ENCODE peak calls at places on chromosomes 3 and 15, in six cellular contexts. Z is neuronal stem cell; Q is NCI-H1694 treated with DMSO at 0.1 percent for 48 hours; Y is dermis blood vessel endothelial cell; H is T-helper 1 cell; J is stimulated activated CD4-positive, alpha-beta T cell treated with anti-CD3 and anti-CD28 coated beads, TNF-alpha, amount 100 ng/mL, for 1 hour. L is an unnamed sample.

GRCh38 chr3:134338516-134339261 is 35.6 kb downstream of the AMOTL2 start:
- DNase-seq in Z (no peak), Q (no peak), Y (no peak), H (no peak), J (no peak), L (no peak)

GRCh38 chr15:35495075-35495474 is 50.9 kb downstream of the DPH6 start:
- DNase-seq in Z (no peak), Q (no peak), Y (no peak), H (no peak), J (no peak), L (no peak)

GRCh38 chr3:194255252-194256039 is 95.7 kb downstream of the CPN2 start:
- DNase-seq in Z (no peak), Q (no peak), Y (peak), H (no peak), J (no peak), L (peak)

GRCh38 chr3:170703121-170703588 is 117.3 kb upstream of the SLC7A14 start:
- DNase-seq in Z (no peak), Q (no peak), Y (peak), H (no peak), J (no peak), L (no peak)

GRCh38 chr3:134341391-134341790 is 32.9 kb downstream of the AMOTL2 start:
- DNase-seq in Z (no peak), Q (no peak), Y (no peak), H (no peak), J (no peak), L (no peak)

GRCh38 chr15:96334705-96335428 is 4.4 kb downstream of the NR2F2 start:
- DNase-seq in Z (no peak), Q (no peak), Y (peak), H (no peak), J (no peak), L (no peak)

GRCh38 chr15:66097151-66098018 is 156.2 kb downstream of the MEGF11 start:
- DNase-seq in Z (no peak), Q (peak), Y (no peak), H (no peak), J (no peak), L (no peak)

GRCh38 chr3:42780892-42781700 is 8.0 kb upstream of the CCDC13 start:
- DNase-seq in Z (peak), Q (peak), Y (peak), H (peak), J (no peak), L (no peak)

GRCh38 chr15:41570764-41571163 is 11.8 kb downstream of the TYRO3 start:
- DNase-seq in Z (no peak), Q (no peak), Y (no peak), H (no peak), J (no peak), L (no peak)

GRCh38 chr3:149291178-149291577 is 42.3 kb downstream of the TM4SF18 start:
- DNase-seq in Z (no peak), Q (no peak), Y (peak), H (no peak), J (no peak), L (no peak)

GRCh38 chr15:70113304-70113700 is 15.6 kb upstream of the TLE3 start:
- DNase-seq in Z (no peak), Q (no peak), Y (peak), H (no peak), J (no peak), L (no peak)

GRCh38 chr3:52054689-52055511 is 1.5 kb downstream of the DUSP7 start:
- DNase-seq in Z (no peak), Q (no peak), Y (peak), H (no peak), J (no peak), L (no peak)

GRCh38 chr3:170717410-170718402 is 131.8 kb upstream of the SLC7A14 start:
- DNase-seq in Z (no peak), Q (no peak), Y (peak), H (no peak), J (no peak), L (no peak)

GRCh38 chr15:59313703-59314332 is 58.9 kb downstream of the MYO1E start:
- DNase-seq in Z (no peak), Q (no peak), Y (peak), H (no peak), J (no peak), L (no peak)

GRCh38 chr3:50587806-50588758 is 18.8 kb downstream of the HEMK1 start:
- DNase-seq in Z (no peak), Q (no peak), Y (no peak), H (peak), J (no peak), L (peak)

GRCh38 chr3:66098436-66098835 is 59.7 kb upstream of the MAGI1 start:
- DNase-seq in Z (no peak), Q (no peak), Y (no peak), H (no peak), J (no peak), L (no peak)

GRCh38 chr3:45890405-45890804 is 4.1 kb downstream of the CCR9 start:
- DNase-seq in Z (no peak), Q (no peak), Y (peak), H (no peak), J (no peak), L (no peak)

GRCh38 chr3:98734311-98734710 is 28.8 kb upstream of the ST3GAL6 start:
- DNase-seq in Z (no peak), Q (peak), Y (no peak), H (no peak), J (no peak), L (no peak)

GRCh38 chr3:50162034-50162883 is 7.1 kb downstream of the SEMA3F start:
- DNase-seq in Z (no peak), Q (no peak), Y (no peak), H (no peak), J (no peak), L (no peak)

GRCh38 chr3:37591130-37591865 is 270.4 kb upstream of the CTDSPL start:
- DNase-seq in Z (no peak), Q (no peak), Y (no peak), H (no peak), J (no peak), L (no peak)

GRCh38 chr3:15327941-15328340 is 4.4 kb downstream of the SH3BP5 start:
- DNase-seq in Z (no peak), Q (no peak), Y (peak), H (no peak), J (no peak), L (no peak)

GRCh38 chr3:37701729-37702128 is 160.0 kb upstream of the CTDSPL start:
- DNase-seq in Z (no peak), Q (no peak), Y (no peak), H (no peak), J (no peak), L (no peak)

GRCh38 chr3:81666502-81667121 is 94.8 kb downstream of the GBE1 start:
- DNase-seq in Z (no peak), Q (no peak), Y (peak), H (no peak), J (no peak), L (no peak)

GRCh38 chr3:53525765-53526761 is 31.7 kb downstream of the CACNA1D start:
- DNase-seq in Z (no peak), Q (no peak), Y (no peak), H (no peak), J (no peak), L (no peak)

GRCh38 chr3:38646630-38647029 is 2.9 kb downstream of the SCN5A start:
- DNase-seq in Z (no peak), Q (peak), Y (peak), H (no peak), J (no peak), L (no peak)

GRCh38 chr15:65189102-65189740 is 4.1 kb upstream of the CLPX start:
- DNase-seq in Z (peak), Q (peak), Y (peak), H (no peak), J (no peak), L (no peak)

GRCh38 chr3:46921871-46922271 is 44.4 kb downstream of the PTH1R start:
- DNase-seq in Z (no peak), Q (no peak), Y (no peak), H (no peak), J (no peak), L (no peak)

GRCh38 chr15:75349851-75350588 is 3.2 kb downstream of the NEIL1 start:
- DNase-seq in Z (no peak), Q (no peak), Y (no peak), H (peak), J (no peak), L (peak)

GRCh38 chr15:101641134-101641764 is 10.9 kb downstream of the TM2D3 start:
- DNase-seq in Z (peak), Q (peak), Y (peak), H (peak), J (peak), L (peak)

GRCh38 chr3:7630351-7630911 is 769.5 kb downstream of the GRM7 start:
- DNase-seq in Z (no peak), Q (no peak), Y (peak), H (no peak), J (no peak), L (no peak)

GRCh38 chr3:190044142-190044541 is 76.6 kb downstream of the P3H2 start:
- DNase-seq in Z (no peak), Q (no peak), Y (no peak), H (no peak), J (no peak), L (no peak)

GRCh38 chr15:58260186-58260910 is 122.2 kb downstream of the AQP9 start:
- DNase-seq in Z (no peak), Q (no peak), Y (no peak), H (no peak), J (no peak), L (no peak)

GRCh38 chr3:159128628-159129027 is 326.8 kb downstream of the MFSD1 start:
- DNase-seq in Z (no peak), Q (no peak), Y (peak), H (no peak), J (no peak), L (no peak)

GRCh38 chr3:60584250-60584649 is 667.0 kb downstream of the FHIT start:
- DNase-seq in Z (no peak), Q (no peak), Y (no peak), H (no peak), J (no peak), L (no peak)